ENCODE peak calls at places on chromosomes 1 and 21, in four cellular contexts. P, B, E and G are unnamed samples.

GRCh38 chr1:209723265-209723664 is 18.6 kb downstream of the HSD11B1 start:
- DNase-seq in P (no peak), B (no peak), E (no peak), G (no peak)

GRCh38 chr1:212106286-212106792 is 70.8 kb downstream of the DTL start:
- DNase-seq in P (no peak), B (no peak), E (no peak), G (no peak)

GRCh38 chr1:234272656-234273312 is 100.5 kb upstream of the COA6 start:
- DNase-seq in P (no peak), B (no peak), E (no peak), G (no peak)

GRCh38 chr1:39378377-39378776 is 113.1 kb upstream of the BMP8A start:
- DNase-seq in P (no peak), B (peak), E (peak), G (peak)

GRCh38 chr1:198287916-198288315 is 131.1 kb downstream of the NEK7 start:
- DNase-seq in P (no peak), B (no peak), E (no peak), G (no peak)

GRCh38 chr1:14742181-14742980 is 143.9 kb downstream of the KAZN start:
- DNase-seq in P (no peak), B (no peak), E (peak), G (no peak)

GRCh38 chr1:198155253-198155652 is 1.5 kb upstream of the NEK7 start:
- DNase-seq in P (no peak), B (no peak), E (no peak), G (no peak)

GRCh38 chr1:230682274-230682673 is 31.6 kb downstream of the AGT start:
- DNase-seq in P (no peak), B (peak), E (no peak), G (no peak)

GRCh38 chr21:28627261-28627660 is 365.4 kb downstream of the LTN1 start:
- DNase-seq in P (no peak), B (no peak), E (no peak), G (no peak)

GRCh38 chr1:175481126-175482071 is 262.0 kb downstream of the TNR start:
- DNase-seq in P (no peak), B (peak), E (no peak), G (peak)

GRCh38 chr21:31975491-31975890 is 102.7 kb downstream of the HUNK start:
- DNase-seq in P (no peak), B (no peak), E (no peak), G (no peak)

GRCh38 chr1:225460021-225460736 is 32.3 kb upstream of the LBR start:
- DNase-seq in P (no peak), B (no peak), E (no peak), G (no peak)

DNA sequence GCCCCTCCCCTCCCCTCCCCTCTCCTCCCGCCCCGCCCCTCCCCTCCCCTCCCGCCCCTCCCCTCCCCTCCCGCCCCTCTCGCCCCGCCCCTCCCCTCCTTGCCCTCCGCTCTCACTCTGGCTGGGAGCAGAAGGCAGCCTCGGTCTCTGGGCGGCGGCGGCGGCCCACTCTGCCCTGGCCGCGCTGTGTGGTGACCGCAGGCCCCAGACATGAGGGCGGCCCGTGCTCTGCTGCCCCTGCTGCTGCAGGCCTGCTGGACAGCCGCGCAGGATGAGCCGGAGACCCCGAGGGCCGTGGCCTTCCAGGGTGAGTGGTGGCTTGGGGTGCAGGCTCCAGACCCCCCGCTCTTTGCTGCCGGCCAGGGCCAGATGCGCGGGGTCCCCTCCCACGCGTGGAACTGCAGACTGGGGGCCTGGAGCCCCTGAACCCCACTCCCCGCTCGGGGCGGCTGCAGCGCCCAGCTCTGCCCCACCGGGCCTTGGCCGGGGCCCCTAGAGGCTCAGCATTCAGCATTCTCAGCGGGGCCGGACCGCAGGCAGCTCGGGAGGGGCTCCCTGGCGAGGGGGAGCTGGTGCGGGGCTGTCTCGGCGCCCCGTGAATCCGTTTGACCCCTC is at the start of gene COL6A1:
- DNase-seq in P (no peak), B (peak), E (no peak), G (peak)
- TF ChIP-seq FOXM1 in P (no peak), B (no peak), E (no peak), G (no peak)

GRCh38 chr1:95041491-95042165 is 31.1 kb downstream of the ALG14 start:
- DNase-seq in P (no peak), B (peak), E (peak), G (peak)
- TF ChIP-seq TARDBP in P (no peak), B (no peak), E (no peak), G (no peak)

GRCh38 chr1:228303596-228303995 is 95.8 kb downstream of the OBSCN start:
- DNase-seq in P (no peak), B (no peak), E (no peak), G (no peak)

GRCh38 chr1:228304766-228305395 is 97.0 kb downstream of the OBSCN start:
- DNase-seq in P (no peak), B (no peak), E (no peak), G (no peak)

GRCh38 chr1:228305721-228306152 is 97.9 kb downstream of the OBSCN start:
- DNase-seq in P (no peak), B (no peak), E (no peak), G (no peak)

GRCh38 chr1:228302086-228302485 is 94.2 kb downstream of the OBSCN start:
- DNase-seq in P (no peak), B (no peak), E (no peak), G (no peak)

DNA sequence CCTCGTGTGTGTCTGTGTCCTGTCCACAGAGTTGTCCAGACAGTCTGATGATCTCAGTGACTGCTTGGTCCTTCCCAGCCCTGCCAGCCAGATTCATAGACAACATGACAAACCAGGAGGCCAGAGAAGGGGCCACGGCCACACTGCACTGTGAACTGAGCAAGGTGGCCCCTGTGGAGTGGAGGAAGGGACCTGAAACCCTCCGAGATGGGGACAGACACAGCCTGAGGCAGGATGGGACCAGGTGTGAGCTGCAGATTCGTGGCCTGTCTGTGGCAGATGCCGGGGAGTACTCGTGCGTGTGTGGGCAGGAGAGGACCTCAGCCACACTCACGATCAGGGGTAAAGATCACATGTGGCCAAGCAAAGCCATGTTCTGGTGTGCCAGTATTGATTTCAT is 96.4 kb downstream of the OBSCN start:
- DNase-seq in P (no peak), B (no peak), E (no peak), G (no peak)
- TF ChIP-seq FOXM1 in P (no peak), B (no peak), E (no peak), G (no peak)

DNA sequence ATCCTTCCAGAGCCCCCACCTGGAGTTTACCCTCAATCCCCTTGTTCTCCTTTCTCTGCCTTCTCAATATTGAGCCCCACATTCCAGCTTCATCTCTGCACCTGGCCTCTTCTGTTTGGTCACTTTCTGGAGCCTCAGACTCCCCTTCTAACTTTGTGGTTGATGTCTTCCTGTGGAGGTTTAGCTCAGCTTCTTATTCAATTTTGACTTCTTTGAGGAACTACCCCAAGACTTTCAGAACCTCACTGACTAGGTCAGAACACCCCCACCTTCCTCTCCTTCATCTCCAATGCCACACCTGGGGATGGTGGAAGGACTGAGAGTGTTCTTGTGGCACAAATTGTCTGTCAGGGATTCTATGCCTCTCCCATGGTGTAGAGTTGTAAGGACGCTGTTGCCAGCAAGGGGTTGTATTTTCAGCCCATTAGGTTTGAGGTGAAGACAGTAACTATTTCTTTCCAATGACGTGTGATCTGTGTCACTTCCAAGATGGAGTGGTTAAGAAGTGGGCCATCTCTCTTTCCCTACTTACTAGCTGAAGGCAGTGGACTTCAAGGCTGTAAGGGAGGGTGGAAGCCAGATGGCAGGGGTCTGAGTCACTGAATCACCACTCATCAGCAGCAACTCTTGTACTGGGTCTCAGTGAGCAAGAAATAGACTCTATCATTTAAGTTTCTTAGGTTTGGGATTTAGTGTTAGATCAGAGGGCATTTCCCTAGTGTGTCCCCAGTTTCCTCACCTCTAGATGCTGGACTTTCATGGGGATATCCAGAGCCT is 80.6 kb downstream of the PAPPA2 start:
- DNase-seq in P (no peak), B (no peak), E (no peak), G (no peak)
- TF ChIP-seq TARDBP in P (no peak), B (no peak), E (no peak), G (no peak)

GRCh38 chr1:41758490-41758889 is 160.2 kb downstream of the HIVEP3 start:
- DNase-seq in P (no peak), B (no peak), E (no peak), G (no peak)
- TF ChIP-seq FOXM1 in P (no peak), B (no peak), E (no peak), G (no peak)